ENCODE peak calls at places on chromosomes 13 and 19, in five cellular contexts. One of them, this sample, is unnamed.

GRCh38 chr13:101624981-101625380 is 172.5 kb downstream of the ITGBL1 start:
- DNase-seq in fibroblast of mammary gland: no peak
- DNase-seq in activated CD4-positive, alpha-beta T cell treated with anti-CD3 and anti-CD28 coated beads, Interleukin-2, amount 10 ng/mL, durations not matched to agents 7 days and 5 days: no peak
- DNase-seq in LHCN-M2: no peak
- DNase-seq in mammary epithelial cell: no peak
- DNase-seq in this sample: no peak

GRCh38 chr19:54454781-54455675 is 6.0 kb downstream of the LENG8 start:
- DNase-seq in mammary epithelial cell: no peak
- DNase-seq in LHCN-M2: no peak
- DNase-seq in fibroblast of mammary gland: no peak
- DNase-seq in activated CD4-positive, alpha-beta T cell treated with anti-CD3 and anti-CD28 coated beads, Interleukin-2, amount 10 ng/mL, durations not matched to agents 7 days and 5 days: no peak
- DNase-seq in this sample: no peak

GRCh38 chr19:48333467-48334384 is 8.4 kb downstream of the EMP3 start:
- DNase-seq in activated CD4-positive, alpha-beta T cell treated with anti-CD3 and anti-CD28 coated beads, Interleukin-2, amount 10 ng/mL, durations not matched to agents 7 days and 5 days: peak
- DNase-seq in LHCN-M2: peak
- DNase-seq in fibroblast of mammary gland: peak
- DNase-seq in mammary epithelial cell: peak
- DNase-seq in this sample: peak

GRCh38 chr13:64643066-64643465 is 2587.1 kb downstream of the PCDH9 start:
- DNase-seq in fibroblast of mammary gland: no peak
- DNase-seq in LHCN-M2: no peak
- DNase-seq in activated CD4-positive, alpha-beta T cell treated with anti-CD3 and anti-CD28 coated beads, Interleukin-2, amount 10 ng/mL, durations not matched to agents 7 days and 5 days: no peak
- DNase-seq in mammary epithelial cell: no peak
- DNase-seq in this sample: no peak

GRCh38 chr13:110138009-110138699 is 168.8 kb downstream of the COL4A1 start:
- DNase-seq in fibroblast of mammary gland: peak
- DNase-seq in LHCN-M2: peak
- DNase-seq in activated CD4-positive, alpha-beta T cell treated with anti-CD3 and anti-CD28 coated beads, Interleukin-2, amount 10 ng/mL, durations not matched to agents 7 days and 5 days: peak
- DNase-seq in mammary epithelial cell: peak
- DNase-seq in this sample: peak

GRCh38 chr19:33442706-33443105 is 69.2 kb downstream of the CEBPG start:
- DNase-seq in activated CD4-positive, alpha-beta T cell treated with anti-CD3 and anti-CD28 coated beads, Interleukin-2, amount 10 ng/mL, durations not matched to agents 7 days and 5 days: no peak
- DNase-seq in fibroblast of mammary gland: no peak
- DNase-seq in LHCN-M2: no peak
- DNase-seq in mammary epithelial cell: no peak
- DNase-seq in this sample: no peak

GRCh38 chr13:38905861-38906260 is 84.8 kb downstream of the STOML3 start:
- DNase-seq in LHCN-M2: no peak
- DNase-seq in fibroblast of mammary gland: no peak
- DNase-seq in activated CD4-positive, alpha-beta T cell treated with anti-CD3 and anti-CD28 coated beads, Interleukin-2, amount 10 ng/mL, durations not matched to agents 7 days and 5 days: no peak
- DNase-seq in mammary epithelial cell: peak
- DNase-seq in this sample: no peak

GRCh38 chr13:101572456-101572855 is 120.0 kb downstream of the ITGBL1 start:
- DNase-seq in LHCN-M2: peak
- DNase-seq in fibroblast of mammary gland: peak
- DNase-seq in activated CD4-positive, alpha-beta T cell treated with anti-CD3 and anti-CD28 coated beads, Interleukin-2, amount 10 ng/mL, durations not matched to agents 7 days and 5 days: no peak
- DNase-seq in mammary epithelial cell: no peak
- DNase-seq in this sample: peak

GRCh38 chr13:50230365-50230978 is 215.2 kb downstream of the KCNRG start:
- DNase-seq in fibroblast of mammary gland: peak
- DNase-seq in activated CD4-positive, alpha-beta T cell treated with anti-CD3 and anti-CD28 coated beads, Interleukin-2, amount 10 ng/mL, durations not matched to agents 7 days and 5 days: no peak
- DNase-seq in mammary epithelial cell: peak
- DNase-seq in LHCN-M2: peak
- DNase-seq in this sample: peak

GRCh38 chr13:73819711-73820110 is 314.5 kb downstream of the KLF12 start:
- DNase-seq in activated CD4-positive, alpha-beta T cell treated with anti-CD3 and anti-CD28 coated beads, Interleukin-2, amount 10 ng/mL, durations not matched to agents 7 days and 5 days: no peak
- DNase-seq in LHCN-M2: no peak
- DNase-seq in mammary epithelial cell: no peak
- DNase-seq in fibroblast of mammary gland: no peak
- DNase-seq in this sample: no peak

GRCh38 chr19:17669419-17669818 is 18.7 kb downstream of the UNC13A start:
- DNase-seq in activated CD4-positive, alpha-beta T cell treated with anti-CD3 and anti-CD28 coated beads, Interleukin-2, amount 10 ng/mL, durations not matched to agents 7 days and 5 days: no peak
- DNase-seq in fibroblast of mammary gland: no peak
- DNase-seq in LHCN-M2: no peak
- DNase-seq in mammary epithelial cell: no peak
- DNase-seq in this sample: no peak

GRCh38 chr13:76636881-76637280 is 249.3 kb downstream of the KCTD12 start:
- DNase-seq in fibroblast of mammary gland: no peak
- DNase-seq in LHCN-M2: no peak
- DNase-seq in activated CD4-positive, alpha-beta T cell treated with anti-CD3 and anti-CD28 coated beads, Interleukin-2, amount 10 ng/mL, durations not matched to agents 7 days and 5 days: no peak
- DNase-seq in mammary epithelial cell: no peak
- DNase-seq in this sample: no peak

GRCh38 chr13:80399340-80400163 is 58.6 kb upstream of the SPRY2 start:
- DNase-seq in activated CD4-positive, alpha-beta T cell treated with anti-CD3 and anti-CD28 coated beads, Interleukin-2, amount 10 ng/mL, durations not matched to agents 7 days and 5 days: peak
- DNase-seq in mammary epithelial cell: peak
- DNase-seq in fibroblast of mammary gland: peak
- DNase-seq in LHCN-M2: peak
- DNase-seq in this sample: peak

GRCh38 chr13:59203855-59204254 is 959.9 kb downstream of the DIAPH3 start:
- DNase-seq in fibroblast of mammary gland: no peak
- DNase-seq in mammary epithelial cell: no peak
- DNase-seq in activated CD4-positive, alpha-beta T cell treated with anti-CD3 and anti-CD28 coated beads, Interleukin-2, amount 10 ng/mL, durations not matched to agents 7 days and 5 days: no peak
- DNase-seq in LHCN-M2: no peak
- DNase-seq in this sample: no peak

GRCh38 chr13:24168392-24168750 is 7.9 kb downstream of the SPATA13 start:
- DNase-seq in activated CD4-positive, alpha-beta T cell treated with anti-CD3 and anti-CD28 coated beads, Interleukin-2, amount 10 ng/mL, durations not matched to agents 7 days and 5 days: no peak
- DNase-seq in fibroblast of mammary gland: peak
- DNase-seq in LHCN-M2: no peak
- DNase-seq in mammary epithelial cell: no peak
- DNase-seq in this sample: peak

GRCh38 chr19:18863843-18864362 is 32.1 kb downstream of the CERS1 start:
- DNase-seq in mammary epithelial cell: no peak
- DNase-seq in fibroblast of mammary gland: no peak
- DNase-seq in activated CD4-positive, alpha-beta T cell treated with anti-CD3 and anti-CD28 coated beads, Interleukin-2, amount 10 ng/mL, durations not matched to agents 7 days and 5 days: no peak
- DNase-seq in LHCN-M2: no peak
- DNase-seq in this sample: no peak

GRCh38 chr13:51844862-51845573 is at the start of gene TMEM272:
- DNase-seq in fibroblast of mammary gland: peak
- DNase-seq in mammary epithelial cell: no peak
- DNase-seq in activated CD4-positive, alpha-beta T cell treated with anti-CD3 and anti-CD28 coated beads, Interleukin-2, amount 10 ng/mL, durations not matched to agents 7 days and 5 days: peak
- DNase-seq in LHCN-M2: peak
- DNase-seq in this sample: peak

GRCh38 chr19:19062454-19063182 is 1.2 kb upstream of the SLC25A42 start:
- DNase-seq in activated CD4-positive, alpha-beta T cell treated with anti-CD3 and anti-CD28 coated beads, Interleukin-2, amount 10 ng/mL, durations not matched to agents 7 days and 5 days: no peak
- DNase-seq in LHCN-M2: peak
- DNase-seq in mammary epithelial cell: peak
- DNase-seq in fibroblast of mammary gland: peak
- DNase-seq in this sample: peak

GRCh38 chr13:65378943-65379519 is 1851.1 kb downstream of the PCDH9 start:
- DNase-seq in mammary epithelial cell: no peak
- DNase-seq in activated CD4-positive, alpha-beta T cell treated with anti-CD3 and anti-CD28 coated beads, Interleukin-2, amount 10 ng/mL, durations not matched to agents 7 days and 5 days: no peak
- DNase-seq in LHCN-M2: peak
- DNase-seq in fibroblast of mammary gland: peak
- DNase-seq in this sample: peak

GRCh38 chr13:43157796-43158195 is 134.4 kb downstream of the DNAJC15 start:
- DNase-seq in activated CD4-positive, alpha-beta T cell treated with anti-CD3 and anti-CD28 coated beads, Interleukin-2, amount 10 ng/mL, durations not matched to agents 7 days and 5 days: no peak
- DNase-seq in LHCN-M2: peak
- DNase-seq in fibroblast of mammary gland: no peak
- DNase-seq in mammary epithelial cell: no peak
- DNase-seq in this sample: no peak

GRCh38 chr19:35716735-35716984 is 1.1 kb upstream of the KMT2B start:
- DNase-seq in fibroblast of mammary gland: no peak
- DNase-seq in LHCN-M2: no peak
- DNase-seq in activated CD4-positive, alpha-beta T cell treated with anti-CD3 and anti-CD28 coated beads, Interleukin-2, amount 10 ng/mL, durations not matched to agents 7 days and 5 days: no peak
- DNase-seq in mammary epithelial cell: no peak
- DNase-seq in this sample: no peak

GRCh38 chr13:109500146-109500773 is 286.1 kb downstream of the IRS2 start:
- DNase-seq in LHCN-M2: peak
- DNase-seq in activated CD4-positive, alpha-beta T cell treated with anti-CD3 and anti-CD28 coated beads, Interleukin-2, amount 10 ng/mL, durations not matched to agents 7 days and 5 days: no peak
- DNase-seq in fibroblast of mammary gland: peak
- DNase-seq in mammary epithelial cell: no peak
- DNase-seq in this sample: no peak

GRCh38 chr19:11268783-11269267 is 6.5 kb upstream of the DOCK6 start:
- DNase-seq in fibroblast of mammary gland: peak
- DNase-seq in LHCN-M2: peak
- DNase-seq in mammary epithelial cell: peak
- DNase-seq in activated CD4-positive, alpha-beta T cell treated with anti-CD3 and anti-CD28 coated beads, Interleukin-2, amount 10 ng/mL, durations not matched to agents 7 days and 5 days: no peak
- DNase-seq in this sample: peak

GRCh38 chr19:15288146-15288963 is 44.0 kb downstream of the BRD4 start:
- DNase-seq in mammary epithelial cell: peak
- DNase-seq in fibroblast of mammary gland: peak
- DNase-seq in LHCN-M2: peak
- DNase-seq in activated CD4-positive, alpha-beta T cell treated with anti-CD3 and anti-CD28 coated beads, Interleukin-2, amount 10 ng/mL, durations not matched to agents 7 days and 5 days: peak
- DNase-seq in this sample: peak

GRCh38 chr19:18349524-18350128 is 9.2 kb downstream of the PGPEP1 start:
- DNase-seq in activated CD4-positive, alpha-beta T cell treated with anti-CD3 and anti-CD28 coated beads, Interleukin-2, amount 10 ng/mL, durations not matched to agents 7 days and 5 days: peak
- DNase-seq in mammary epithelial cell: peak
- DNase-seq in fibroblast of mammary gland: peak
- DNase-seq in LHCN-M2: peak
- DNase-seq in this sample: peak

GRCh38 chr13:64248371-64249065 is 2832.9 kb upstream of the PCDH20 start:
- DNase-seq in activated CD4-positive, alpha-beta T cell treated with anti-CD3 and anti-CD28 coated beads, Interleukin-2, amount 10 ng/mL, durations not matched to agents 7 days and 5 days: no peak
- DNase-seq in LHCN-M2: no peak
- DNase-seq in mammary epithelial cell: no peak
- DNase-seq in fibroblast of mammary gland: no peak
- DNase-seq in this sample: no peak

GRCh38 chr13:112730157-112730671 is 40.4 kb downstream of the ATP11A start:
- DNase-seq in mammary epithelial cell: no peak
- DNase-seq in activated CD4-positive, alpha-beta T cell treated with anti-CD3 and anti-CD28 coated beads, Interleukin-2, amount 10 ng/mL, durations not matched to agents 7 days and 5 days: no peak
- DNase-seq in fibroblast of mammary gland: no peak
- DNase-seq in LHCN-M2: peak
- DNase-seq in this sample: no peak

GRCh38 chr19:53871448-53871847 is 3.8 kb downstream of the MYADM start:
- DNase-seq in activated CD4-positive, alpha-beta T cell treated with anti-CD3 and anti-CD28 coated beads, Interleukin-2, amount 10 ng/mL, durations not matched to agents 7 days and 5 days: no peak
- DNase-seq in LHCN-M2: no peak
- DNase-seq in mammary epithelial cell: no peak
- DNase-seq in fibroblast of mammary gland: no peak
- DNase-seq in this sample: no peak

GRCh38 chr19:7346488-7346971 is 2.2 kb upstream of the ARHGEF18 start:
- DNase-seq in fibroblast of mammary gland: no peak
- DNase-seq in LHCN-M2: no peak
- DNase-seq in activated CD4-positive, alpha-beta T cell treated with anti-CD3 and anti-CD28 coated beads, Interleukin-2, amount 10 ng/mL, durations not matched to agents 7 days and 5 days: no peak
- DNase-seq in mammary epithelial cell: no peak
- DNase-seq in this sample: no peak

GRCh38 chr13:52319876-52320275 is 86.1 kb downstream of the THSD1 start:
- DNase-seq in fibroblast of mammary gland: peak
- DNase-seq in LHCN-M2: peak
- DNase-seq in activated CD4-positive, alpha-beta T cell treated with anti-CD3 and anti-CD28 coated beads, Interleukin-2, amount 10 ng/mL, durations not matched to agents 7 days and 5 days: no peak
- DNase-seq in mammary epithelial cell: peak
- DNase-seq in this sample: no peak

GRCh38 chr13:39968646-39969475 is 313.4 kb downstream of the COG6 start:
- DNase-seq in activated CD4-positive, alpha-beta T cell treated with anti-CD3 and anti-CD28 coated beads, Interleukin-2, amount 10 ng/mL, durations not matched to agents 7 days and 5 days: no peak
- DNase-seq in fibroblast of mammary gland: no peak
- DNase-seq in LHCN-M2: no peak
- DNase-seq in mammary epithelial cell: no peak
- DNase-seq in this sample: no peak

GRCh38 chr19:7767487-7767886 is 4.4 kb downstream of the CLEC4M start:
- DNase-seq in fibroblast of mammary gland: no peak
- DNase-seq in activated CD4-positive, alpha-beta T cell treated with anti-CD3 and anti-CD28 coated beads, Interleukin-2, amount 10 ng/mL, durations not matched to agents 7 days and 5 days: no peak
- DNase-seq in LHCN-M2: no peak
- DNase-seq in mammary epithelial cell: no peak
- DNase-seq in this sample: no peak

GRCh38 chr19:41930322-41930722 is 2.1 kb upstream of the ERFL start:
- DNase-seq in mammary epithelial cell: no peak
- DNase-seq in LHCN-M2: no peak
- DNase-seq in activated CD4-positive, alpha-beta T cell treated with anti-CD3 and anti-CD28 coated beads, Interleukin-2, amount 10 ng/mL, durations not matched to agents 7 days and 5 days: no peak
- DNase-seq in fibroblast of mammary gland: no peak
- DNase-seq in this sample: no peak

GRCh38 chr19:2735374-2735773 is 4.4 kb downstream of the SLC39A3 start:
- DNase-seq in fibroblast of mammary gland: no peak
- DNase-seq in LHCN-M2: no peak
- DNase-seq in mammary epithelial cell: no peak
- DNase-seq in activated CD4-positive, alpha-beta T cell treated with anti-CD3 and anti-CD28 coated beads, Interleukin-2, amount 10 ng/mL, durations not matched to agents 7 days and 5 days: no peak
- DNase-seq in this sample: no peak

GRCh38 chr19:11949201-11949600 is 15.6 kb upstream of the ZNF763 start:
- DNase-seq in LHCN-M2: peak
- DNase-seq in mammary epithelial cell: no peak
- DNase-seq in activated CD4-positive, alpha-beta T cell treated with anti-CD3 and anti-CD28 coated beads, Interleukin-2, amount 10 ng/mL, durations not matched to agents 7 days and 5 days: no peak
- DNase-seq in fibroblast of mammary gland: peak
- DNase-seq in this sample: peak

GRCh38 chr19:48569814-48570213 is 17.8 kb downstream of the SULT2B1 start:
- DNase-seq in LHCN-M2: peak
- DNase-seq in mammary epithelial cell: no peak
- DNase-seq in activated CD4-positive, alpha-beta T cell treated with anti-CD3 and anti-CD28 coated beads, Interleukin-2, amount 10 ng/mL, durations not matched to agents 7 days and 5 days: no peak
- DNase-seq in fibroblast of mammary gland: peak
- DNase-seq in this sample: peak

GRCh38 chr13:102704238-102704750 is 9.4 kb upstream of the METTL21C start:
- DNase-seq in mammary epithelial cell: peak
- DNase-seq in fibroblast of mammary gland: no peak
- DNase-seq in activated CD4-positive, alpha-beta T cell treated with anti-CD3 and anti-CD28 coated beads, Interleukin-2, amount 10 ng/mL, durations not matched to agents 7 days and 5 days: no peak
- DNase-seq in LHCN-M2: no peak
- DNase-seq in this sample: no peak

GRCh38 chr13:25227690-25228089 is 55.6 kb upstream of the AMER2 start:
- DNase-seq in fibroblast of mammary gland: no peak
- DNase-seq in activated CD4-positive, alpha-beta T cell treated with anti-CD3 and anti-CD28 coated beads, Interleukin-2, amount 10 ng/mL, durations not matched to agents 7 days and 5 days: no peak
- DNase-seq in LHCN-M2: no peak
- DNase-seq in mammary epithelial cell: no peak
- DNase-seq in this sample: no peak

GRCh38 chr19:48644839-48645651 is 942 bp downstream of the CA11 start:
- DNase-seq in LHCN-M2: peak
- DNase-seq in activated CD4-positive, alpha-beta T cell treated with anti-CD3 and anti-CD28 coated beads, Interleukin-2, amount 10 ng/mL, durations not matched to agents 7 days and 5 days: peak
- DNase-seq in fibroblast of mammary gland: peak
- DNase-seq in mammary epithelial cell: peak
- DNase-seq in this sample: peak